ENCODE peak calls at places on chromosomes 7 and 10, in four cellular contexts. E is mucosa of gallbladder, W is tibial nerve, G is substantia nigra. L is an unnamed sample.

GRCh38 chr7:116984917-116985316 is 31.6 kb downstream of the ST7 start:
- DNase-seq in E (no peak), W (no peak), G (no peak), L (no peak)

GRCh38 chr7:115477193-115477651 is 553.3 kb downstream of the TFEC start:
- DNase-seq in E (no peak), W (no peak), G (no peak), L (no peak)

GRCh38 chr10:101162677-101163076 is 31.6 kb downstream of the TLX1 start:
- DNase-seq in E (no peak), W (no peak), G (no peak), L (no peak)

GRCh38 chr10:115975031-115975430 is 298.0 kb downstream of the GFRA1 start:
- DNase-seq in E (no peak), W (no peak), G (no peak), L (no peak)

GRCh38 chr7:130940907-130941306 is 206.9 kb upstream of the KLF14 start:
- DNase-seq in E (no peak), W (no peak), G (no peak), L (no peak)

GRCh38 chr10:33204049-33204448 is 130.4 kb downstream of the NRP1 start:
- DNase-seq in E (no peak), W (no peak), G (no peak), L (no peak)

GRCh38 chr10:126073606-126074005 is 177.2 kb downstream of the FANK1 start:
- DNase-seq in E (no peak), W (no peak), G (no peak), L (no peak)

GRCh38 chr10:72170733-72171132 is 45.1 kb upstream of the ANAPC16 start:
- DNase-seq in E (no peak), W (no peak), G (no peak), L (no peak)

GRCh38 chr10:2262333-2262732 is 525.0 kb upstream of the ADARB2 start:
- DNase-seq in E (no peak), W (no peak), G (no peak), L (no peak)

GRCh38 chr7:94059747-94060146 is 55.6 kb upstream of the BET1 start:
- DNase-seq in E (no peak), W (no peak), G (no peak), L (no peak)

GRCh38 chr10:72083234-72084093 is 4.9 kb downstream of the SPOCK2 start:
- DNase-seq in E (no peak), W (no peak), G (no peak), L (peak; percentile 40)

GRCh38 chr10:46524471-46525176 is 31.8 kb downstream of the GPRIN2 start:
- DNase-seq in E (no peak), W (no peak), G (no peak), L (no peak)

GRCh38 chr10:31754803-31755624 is 173.6 kb downstream of the ARHGAP12 start:
- DNase-seq in E (no peak), W (no peak), G (no peak), L (no peak)

GRCh38 chr7:151428393-151429231 is 11.3 kb downstream of the CRYGN start:
- DNase-seq in E (no peak), W (no peak), G (no peak), L (peak; percentile 36)

L was measured in head of caudate nucleus.